ENCODE peak calls at places on chromosome 14, in seven cellular contexts. N is A172; L is aorta; Y is progenitor cell of endocrine pancreas; W is activated CD8-positive, alpha-beta memory T cell treated with anti-CD3 and anti-CD28 coated beads, Interleukin-2, amount 50 U/mL, for 4 hours; X is body of pancreas; D is Right ventricle myocardium superior. A is an unnamed sample.

GRCh38 chr14:99026471-99026870 is 245.5 kb downstream of the BCL11B start:
- DNase-seq in L (no peak), Y (no peak), X (no peak), N (no peak), W (no peak), D (no peak), A (no peak)

GRCh38 chr14:92511472-92512247 is 1.9 kb upstream of the RIN3 start:
- DNase-seq in Y (no peak), W (no peak), D (no peak), L (no peak), N (peak; percentile 83), X (no peak), A (no peak)

GRCh38 chr14:96424104-96424989 is 32.4 kb downstream of the AK7 start:
- DNase-seq in L (no peak), W (no peak), D (peak; percentile 46), X (peak; percentile 48), N (peak; percentile 45), Y (no peak), A (no peak)

GRCh38 chr14:22391908-22392307 is 197.1 kb downstream of the DAD1 start:
- DNase-seq in X (peak; percentile 75), N (peak; percentile 58), Y (peak; percentile 25), W (no peak), D (peak; percentile 60), L (peak; percentile 74), A (no peak)

GRCh38 chr14:85195872-85196477 is 334.0 kb upstream of the FLRT2 start:
- DNase-seq in X (peak; percentile 10), Y (no peak), W (no peak), L (no peak), D (no peak), N (peak; percentile 1), A (no peak)

GRCh38 chr14:94356379-94357056 is 31.9 kb downstream of the SERPINA1 start:
- DNase-seq in X (no peak), W (no peak), Y (no peak), D (no peak), N (no peak), L (no peak), A (no peak)

GRCh38 chr14:61406198-61406597 is 84.8 kb downstream of the PRKCH start:
- DNase-seq in W (no peak), L (no peak), X (no peak), D (no peak), N (no peak), Y (no peak), A (no peak)

GRCh38 chr14:47044841-47045240 is 393.3 kb upstream of the RPL10L start:
- DNase-seq in Y (no peak), D (no peak), W (no peak), N (peak; percentile 4), L (no peak), X (no peak), A (no peak)

GRCh38 chr14:71240154-71240553 is 332.9 kb downstream of the PCNX1 start:
- DNase-seq in L (no peak), X (no peak), D (no peak), W (no peak), Y (no peak), N (no peak), A (no peak)

GRCh38 chr14:57818511-57818910 is 47.4 kb downstream of the SLC35F4 start:
- DNase-seq in L (no peak), W (no peak), N (no peak), Y (no peak), X (no peak), D (no peak), A (no peak)

GRCh38 chr14:37595809-37596595 is 573 bp downstream of the TTC6 start:
- DNase-seq in N (no peak), X (peak; percentile 60), D (no peak), W (peak; percentile 55), Y (peak; percentile 58), L (no peak), A (no peak)

GRCh38 chr14:104956290-104956890 is 21.8 kb downstream of the AHNAK2 start:
- DNase-seq in Y (no peak), D (no peak), L (peak; percentile 30), W (no peak), N (no peak), X (no peak), A (no peak)

GRCh38 chr14:77124345-77125274 is 17.0 kb downstream of the ZDHHC22 start:
- DNase-seq in D (peak; percentile 68), Y (peak; percentile 38), W (peak; percentile 69), X (peak; percentile 65), L (peak; percentile 71), N (no peak), A (peak; percentile 75)

GRCh38 chr14:105042813-105043212 is 21.9 kb upstream of the CDCA4 start:
- DNase-seq in W (no peak), L (no peak), D (no peak), Y (no peak), X (no peak), N (no peak), A (no peak)

GRCh38 chr14:23186913-23187654 is 3.6 kb upstream of the SLC7A8 start:
- DNase-seq in X (peak; percentile 69), W (peak; percentile 22), N (peak; percentile 18), L (no peak), Y (no peak), D (no peak), A (no peak)

GRCh38 chr14:36901846-36902245 is 240.2 kb downstream of the PAX9 start:
- DNase-seq in D (no peak), X (no peak), L (no peak), N (no peak), W (no peak), Y (no peak), A (no peak)

GRCh38 chr14:31536201-31536960 is 24.8 kb upstream of the NUBPL start:
- DNase-seq in X (no peak), N (no peak), Y (no peak), D (no peak), W (no peak), L (no peak), A (no peak)

GRCh38 chr14:95253039-95253620 is 66.6 kb downstream of the CLMN start:
- DNase-seq in Y (no peak), N (no peak), W (no peak), D (no peak), L (no peak), X (no peak), A (no peak)

GRCh38 chr14:29930283-29930682 is 2.6 kb upstream of the PRKD1 start:
- DNase-seq in N (peak; percentile 56), X (no peak), D (no peak), Y (no peak), W (no peak), L (no peak), A (no peak)

GRCh38 chr14:55438066-55438683 is 2.2 kb downstream of the TBPL2 start:
- DNase-seq in X (peak; percentile 36), N (peak; percentile 37), Y (no peak), D (no peak), W (no peak), L (no peak), A (no peak)